ENCODE peak calls at places on chromosomes 2 and 18, in ten cellular contexts. T is left ventricle myocardium inferior, Y is A549, Z is right atrium auricular region, N is breast epithelium, A is pancreas, O is brain microvascular endothelial cell, G is hepatocyte, Q is lower lobe of right lung, F is cardiac muscle cell. M is an unnamed sample.

GRCh38 chr18:63451774-63452173 is 25.0 kb upstream of the SERPINB5 start:
- DNase-seq in O (peak; percentile 26), N (no peak), Y (no peak), A (no peak), G (peak; percentile 38), Z (no peak), Q (no peak), T (no peak), F (peak; percentile 74), M (no peak)

GRCh38 chr2:53452957-53453748 is 314.5 kb upstream of the CHAC2 start:
- DNase-seq in A (peak; percentile 67), O (no peak), Z (no peak), T (peak; percentile 26), Q (no peak), G (peak; percentile 11), F (no peak), Y (no peak), N (no peak), M (peak; percentile 25)

GRCh38 chr18:52486052-52486451 is 146.1 kb downstream of the DCC start:
- DNase-seq in Z (no peak), Y (no peak), F (no peak), A (no peak), Q (no peak), O (no peak), G (no peak), N (no peak), T (no peak), M (no peak)

GRCh38 chr2:73111300-73112025 is 1.3 kb downstream of the RAB11FIP5 start:
- DNase-seq in Y (peak; percentile 61), F (peak; percentile 39), Q (no peak), T (no peak), A (no peak), Z (no peak), O (no peak), G (peak; percentile 65), N (no peak), M (peak; percentile 23)

GRCh38 chr2:150672311-150672710 is 184.8 kb upstream of the RND3 start:
- DNase-seq in Y (no peak), F (no peak), T (no peak), G (no peak), N (no peak), Q (no peak), Z (no peak), A (no peak), O (no peak), M (no peak)

GRCh38 chr2:138324068-138324771 is 177.3 kb upstream of the SPOPL start:
- DNase-seq in Q (no peak), Y (no peak), Z (no peak), G (no peak), O (no peak), N (no peak), F (no peak), T (no peak), A (peak; percentile 49), M (no peak)

GRCh38 chr18:33282709-33283333 is 157.7 kb downstream of the CCDC178 start:
- DNase-seq in N (no peak), A (no peak), O (no peak), G (no peak), T (no peak), Z (no peak), Y (no peak), F (no peak), Q (no peak), M (no peak)

GRCh38 chr2:147082850-147083522 is 761.8 kb upstream of the ACVR2A start:
- DNase-seq in F (peak; percentile 89), N (no peak), O (peak; percentile 66), A (peak; percentile 22), G (peak; percentile 67), Q (no peak), Z (no peak), Y (peak; percentile 65), T (no peak), M (peak; percentile 55)

DNA sequence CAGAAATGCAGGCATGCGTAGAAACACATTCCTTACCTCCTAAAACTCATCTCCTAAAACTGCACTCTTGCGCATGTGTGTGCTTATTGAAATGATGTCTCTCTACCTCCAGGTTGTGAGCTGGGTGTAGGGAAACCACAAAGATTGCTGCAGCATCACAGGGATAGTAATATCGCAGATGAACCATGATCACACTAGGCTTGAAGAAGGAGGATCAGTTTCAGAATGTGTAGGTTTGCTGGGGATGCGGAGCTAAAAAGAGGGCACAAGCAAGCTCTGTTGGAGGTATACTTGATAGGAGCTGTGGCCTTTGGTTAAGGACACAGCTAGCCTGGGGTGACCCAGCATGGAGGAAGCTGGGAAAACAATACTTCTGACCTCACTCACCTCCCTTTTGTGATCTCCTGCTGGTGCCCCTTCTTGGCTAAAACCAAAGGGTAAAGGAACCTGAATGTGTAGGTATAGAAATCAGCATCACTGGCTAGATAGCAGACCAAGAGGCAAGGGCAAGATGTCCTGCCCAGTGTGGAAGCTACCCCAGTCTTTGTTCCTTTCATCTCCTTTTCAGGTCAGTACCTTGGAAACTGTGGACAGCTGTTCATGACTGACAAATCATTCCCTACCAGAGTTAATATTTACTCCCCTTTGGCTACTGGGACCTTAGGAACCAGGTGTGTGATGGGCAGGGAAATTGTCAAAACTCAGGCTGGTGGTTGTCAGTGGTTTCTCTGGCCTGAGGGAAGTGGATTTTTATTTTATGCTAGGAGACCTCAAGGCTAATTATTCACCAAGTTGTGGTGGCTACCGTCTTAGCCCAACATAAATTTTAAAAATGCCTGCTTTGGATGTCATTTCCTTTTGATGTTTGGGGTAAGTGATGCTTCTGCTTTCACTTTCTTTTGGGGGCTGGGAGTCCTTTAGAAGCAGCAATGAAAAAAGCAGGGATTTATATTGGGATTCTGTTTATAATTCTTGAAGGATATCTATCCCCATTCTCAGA is 119.0 kb downstream of the SETBP1 start:
- DNase-seq in O (no peak), T (no peak), Q (no peak), N (no peak), A (no peak), Z (no peak), Y (no peak), F (no peak), G (no peak), M (no peak)
- H3K4me3 ChIP-seq in O (no peak overlapping the region), T (no peak overlapping the region), Q (no peak overlapping the region), N (no peak overlapping the region), A (no peak overlapping the region), Z (no peak overlapping the region), Y (no peak overlapping the region), F (no peak overlapping the region), G (no peak overlapping the region), M (no peak overlapping the region)

DNA sequence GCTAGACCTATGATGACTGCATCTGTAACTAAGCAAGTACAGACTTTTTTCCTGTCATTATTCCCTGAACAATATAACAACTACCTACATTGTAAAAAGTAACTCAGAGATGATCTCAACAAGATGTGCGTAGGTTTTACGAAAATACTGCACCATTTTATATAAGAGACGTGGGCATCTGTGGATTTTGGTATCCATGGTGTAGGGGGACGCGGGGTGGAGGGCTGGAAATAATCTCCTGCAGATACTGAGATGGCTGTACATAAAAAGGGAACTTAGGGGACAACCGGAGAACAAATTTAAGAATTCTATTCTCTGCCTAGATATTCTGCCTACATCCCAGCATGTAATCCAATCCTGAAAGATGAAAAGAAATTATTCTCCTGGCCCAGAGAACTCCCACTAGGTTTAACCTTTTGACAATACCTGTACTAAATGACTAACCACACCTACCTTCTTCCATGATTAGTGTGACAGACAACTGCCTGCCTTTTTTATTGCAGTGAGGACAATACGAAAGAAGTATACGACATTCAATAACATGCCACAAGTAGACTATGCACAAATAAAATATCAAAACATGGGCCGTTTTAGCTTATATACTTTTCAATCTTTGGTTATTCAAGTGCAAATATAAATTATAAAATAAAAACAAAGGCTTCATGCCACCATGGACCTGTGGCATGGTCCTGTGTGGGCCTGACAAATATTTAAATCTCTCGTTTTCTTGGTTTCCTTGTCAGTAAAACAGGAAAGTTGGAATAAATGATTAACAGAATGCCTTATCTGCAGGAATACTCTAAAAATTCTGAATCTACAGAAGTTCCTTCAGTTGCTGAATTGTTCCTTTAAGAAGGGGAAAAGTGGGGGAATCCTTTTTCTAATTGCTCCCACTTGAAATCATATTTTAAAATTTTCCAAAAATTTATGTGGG is 46.3 kb downstream of the RTN4 start:
- DNase-seq in N (no peak), Q (no peak), A (no peak), Y (no peak), T (no peak), F (no peak), Z (no peak), G (no peak), O (no peak), M (no peak)
- H3K27ac ChIP-seq in N (no peak overlapping the region), Q (no peak overlapping the region), A (no peak overlapping the region), Y (no peak overlapping the region), T (no peak overlapping the region), F (no peak overlapping the region), Z (no peak overlapping the region), G (peak overlapping the region; percentile 23), O (no peak overlapping the region), M (no peak overlapping the region)

GRCh38 chr2:234565842-234566619 is 69.2 kb upstream of the ARL4C start:
- DNase-seq in O (no peak), F (no peak), G (no peak), N (no peak), T (no peak), Y (no peak), A (no peak), Z (no peak), Q (no peak), M (no peak)

GRCh38 chr2:234565201-234565600 is 68.3 kb upstream of the ARL4C start:
- DNase-seq in N (no peak), O (no peak), Q (no peak), G (no peak), Y (no peak), Z (no peak), F (no peak), A (no peak), T (no peak), M (no peak)

GRCh38 chr2:234566622-234567021 is 69.7 kb upstream of the ARL4C start:
- DNase-seq in N (no peak), G (no peak), T (no peak), A (no peak), Z (no peak), F (no peak), O (no peak), Y (no peak), Q (no peak), M (no peak)

GRCh38 chr2:234559609-234560008 is 62.7 kb upstream of the ARL4C start:
- DNase-seq in F (no peak), Z (no peak), G (peak; percentile 23), Y (peak; percentile 33), O (no peak), T (no peak), N (no peak), A (no peak), Q (no peak), M (no peak)

GRCh38 chr2:234564719-234565118 is 67.8 kb upstream of the ARL4C start:
- DNase-seq in N (no peak), A (no peak), F (peak; percentile 43), O (no peak), G (peak; percentile 35), Y (no peak), Q (no peak), Z (no peak), T (no peak), M (no peak)
- TF ChIP-seq CTCF in N (no peak), A (no peak), F (peak; percentile 46), O (peak; percentile 48), G (peak; percentile 56), Y (peak; percentile 47), Q (no peak), Z (no peak), T (no peak), M (no peak)

DNA sequence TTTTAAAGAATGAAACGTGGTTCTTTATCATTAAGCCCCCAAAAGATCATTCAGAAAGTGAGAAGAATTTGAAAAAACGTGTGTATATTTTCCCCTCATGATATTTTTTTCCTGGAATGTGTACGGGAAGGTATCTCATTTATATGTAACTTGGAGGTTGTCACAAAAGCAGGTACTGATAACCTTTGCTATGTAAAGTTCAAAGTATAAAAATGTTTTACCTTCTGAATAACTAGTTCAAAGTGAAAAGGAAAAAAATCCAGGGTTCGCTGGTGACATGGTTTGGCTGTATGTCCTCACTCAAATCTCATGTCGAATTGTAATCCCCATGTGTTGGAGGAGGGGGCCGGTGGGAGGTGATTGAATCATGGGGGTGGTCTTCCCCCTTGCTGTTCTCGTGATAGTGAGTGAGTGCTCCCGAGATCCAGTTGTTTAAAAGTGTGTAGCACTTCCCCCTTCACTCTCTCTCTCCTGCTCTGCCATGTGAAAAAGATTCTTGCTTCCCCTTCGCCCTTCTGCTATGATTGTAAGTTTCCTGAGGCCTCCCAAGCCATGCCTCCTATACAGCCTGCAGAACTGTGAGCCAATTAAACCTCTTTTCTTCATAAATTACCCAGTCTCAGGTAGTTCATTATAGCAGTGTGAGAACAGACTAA is 144.2 kb downstream of the DCDC2C start:
- DNase-seq in O (no peak), N (no peak), G (no peak), Z (no peak), F (no peak), Q (no peak), A (no peak), Y (no peak), T (no peak), M (no peak)
- H3K4me3 ChIP-seq in O (no peak overlapping the region), N (no peak overlapping the region), G (no peak overlapping the region), Z (no peak overlapping the region), F (no peak overlapping the region), Q (no peak overlapping the region), A (no peak overlapping the region), Y (no peak overlapping the region), T (no peak overlapping the region), M (no peak overlapping the region)

M was measured in heart right ventricle.